ENCODE peak calls at places on chromosomes 11 and 22, in ten cellular contexts. L, P, M, X, T, N, V, H, J and C are unnamed samples.

GRCh38 chr11:16879690-16880089 is 134.5 kb downstream of the PLEKHA7 start:
- DNase-seq in J (no peak), T (no peak), P (no peak), X (no peak), V (no peak), N (no peak), M (no peak), L (no peak), H (peak), C (no peak)

GRCh38 chr22:45102896-45103420 is 60.8 kb upstream of the NUP50 start:
- DNase-seq in N (no peak), J (no peak), H (no peak), T (no peak), L (no peak), V (no peak), P (no peak), M (no peak), X (no peak), C (no peak)

GRCh38 chr11:27876209-27876775 is 176.0 kb upstream of the BDNF start:
- DNase-seq in L (no peak), M (no peak), H (no peak), P (no peak), T (no peak), V (no peak), J (no peak), X (no peak), N (no peak), C (no peak)

GRCh38 chr11:119339581-119340334 is 925 bp downstream of the C1QTNF5 start:
- DNase-seq in M (peak), P (peak), V (peak), L (no peak), N (no peak), J (no peak), H (peak), X (peak), T (peak), C (peak)

GRCh38 chr22:25661067-25661466 is 80.9 kb upstream of the MYO18B start:
- DNase-seq in J (no peak), V (no peak), X (no peak), L (no peak), P (no peak), M (no peak), N (no peak), H (peak), T (peak), C (no peak)

GRCh38 chr11:35040221-35040942 is 98.6 kb upstream of the CD44 start:
- DNase-seq in J (no peak), V (no peak), P (no peak), X (peak), T (peak), N (peak), H (peak), L (no peak), M (peak), C (no peak)

GRCh38 chr11:10322401-10322800 is 17.5 kb downstream of the ADM start:
- DNase-seq in P (no peak), J (peak), H (no peak), N (no peak), M (no peak), L (no peak), V (no peak), T (peak), X (no peak), C (no peak)

GRCh38 chr11:10856689-10857603 is 907 bp downstream of the ZBED5 start:
- DNase-seq in V (no peak), H (no peak), P (peak), N (no peak), T (peak), X (no peak), J (no peak), M (peak), L (no peak), C (no peak)

GRCh38 chr11:69609351-69609750 is 31.6 kb upstream of the CCND1 start:
- DNase-seq in N (no peak), H (peak), X (no peak), T (no peak), V (no peak), J (peak), M (no peak), L (no peak), P (peak), C (no peak)

GRCh38 chr11:95108159-95108611 is 18.5 kb downstream of the ENDOD1 start:
- DNase-seq in M (no peak), N (no peak), T (peak), X (no peak), H (peak), L (no peak), P (peak), V (no peak), J (no peak), C (no peak)

GRCh38 chr11:87114093-87114492 is 76.4 kb downstream of the TMEM135 start:
- DNase-seq in H (no peak), V (no peak), P (no peak), T (peak), L (no peak), X (no peak), N (no peak), J (no peak), M (no peak), C (no peak)

GRCh38 chr11:70872950-70873735 is 379.2 kb downstream of the SHANK2 start:
- DNase-seq in T (no peak), X (no peak), L (no peak), N (no peak), J (no peak), M (no peak), V (no peak), H (no peak), P (peak), C (no peak)

GRCh38 chr11:45885274-45885920 is at the start of gene MAPK8IP1:
- DNase-seq in P (peak), H (peak), L (no peak), V (peak), X (no peak), T (peak), N (no peak), M (peak), J (no peak), C (no peak)

GRCh38 chr11:44590769-44591168 is 25.3 kb downstream of the CD82 start:
- DNase-seq in N (no peak), H (no peak), X (no peak), T (no peak), P (no peak), L (no peak), J (no peak), M (no peak), V (no peak), C (no peak)

GRCh38 chr11:2802389-2803185 is 83.0 kb downstream of the CDKN1C start:
- DNase-seq in J (peak), L (no peak), M (peak), N (no peak), V (peak), P (peak), H (no peak), T (no peak), X (no peak), C (peak)

GRCh38 chr22:22171357-22172218 is 73.0 kb upstream of the VPREB1 start:
- DNase-seq in H (peak), T (peak), V (no peak), M (no peak), P (peak), X (peak), J (no peak), N (no peak), L (no peak), C (no peak)
- TF ChIP-seq CTCF in H (peak), T (peak), V (peak), M (no peak), P (peak), X (no peak), J (no peak), N (peak), L (peak), C (peak)

GRCh38 chr22:38948181-38948940 is 9.0 kb upstream of the APOBEC3A start:
- DNase-seq in T (no peak), H (no peak), N (no peak), L (no peak), V (peak), J (no peak), X (no peak), M (no peak), P (peak), C (no peak)

GRCh38 chr22:38952382-38952993 is 4.9 kb upstream of the APOBEC3A start:
- DNase-seq in J (no peak), P (no peak), V (no peak), L (no peak), H (no peak), N (no peak), M (no peak), X (no peak), T (no peak), C (no peak)

GRCh38 chr22:38949889-38950405 is 7.5 kb upstream of the APOBEC3A start:
- DNase-seq in N (no peak), J (no peak), V (no peak), X (no peak), H (no peak), M (no peak), P (peak), T (no peak), L (no peak), C (no peak)

GRCh38 chr22:38951734-38952133 is 5.7 kb upstream of the APOBEC3A start:
- DNase-seq in T (no peak), V (peak), X (no peak), P (no peak), L (no peak), J (no peak), N (no peak), M (no peak), H (no peak), C (no peak)

DNA sequence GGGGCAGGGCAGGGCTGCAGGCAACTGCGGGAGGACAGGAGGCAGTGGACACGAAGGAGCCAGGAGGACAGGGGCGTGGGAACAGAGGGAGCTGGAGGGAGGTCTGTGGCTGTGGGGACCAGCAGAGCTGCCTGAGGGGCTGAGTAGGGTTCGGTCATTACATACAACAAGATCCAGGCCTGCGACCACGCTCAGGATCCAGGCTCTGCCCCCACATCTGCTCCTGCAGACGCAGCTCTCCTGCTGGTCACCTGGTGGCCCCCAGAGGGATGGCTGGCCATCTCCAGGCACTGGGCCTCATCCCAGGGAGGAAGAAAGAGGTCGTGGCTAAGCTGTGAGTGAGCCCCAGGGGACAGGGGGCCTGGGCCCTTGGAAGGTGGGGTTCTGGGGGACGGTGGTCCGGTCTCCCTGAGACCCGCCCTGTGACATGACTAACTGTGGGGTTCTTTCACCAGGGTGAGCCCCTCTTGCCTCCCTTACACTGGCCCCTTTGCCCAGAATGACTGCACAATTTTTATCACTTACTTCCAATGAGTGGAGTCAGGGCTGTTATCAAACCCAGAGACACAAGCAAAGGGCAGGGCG is 6.8 kb upstream of the APOBEC3A start:
- DNase-seq in L (no peak), N (no peak), H (no peak), T (no peak), P (no peak), V (peak), X (no peak), J (no peak), M (no peak), C (no peak)
- TF ChIP-seq CTCF in L (no peak), N (no peak), H (no peak), T (no peak), P (peak), V (no peak), X (no peak), J (no peak), M (no peak), C (no peak)

GRCh38 chr11:8913961-8914660 is 3.1 kb downstream of the AKIP1 start:
- DNase-seq in T (peak), N (no peak), X (peak), V (no peak), P (peak), J (no peak), H (peak), M (peak), L (no peak), C (no peak)
- TF ChIP-seq CTCF in T (peak), N (peak), X (peak), V (peak), P (peak), J (no peak), H (peak), M (peak), L (peak), C (peak)

GRCh38 chr11:113249491-113249763 is 65.0 kb upstream of the TTC12 start:
- DNase-seq in T (peak), L (no peak), M (no peak), V (no peak), J (peak), P (peak), H (peak), N (no peak), X (no peak), C (no peak)
- TF ChIP-seq CTCF in T (peak), L (peak), M (no peak), V (no peak), J (no peak), P (peak), H (peak), N (peak), X (peak), C (peak)

GRCh38 chr22:49930128-49930527 is 11.7 kb downstream of the CRELD2 start:
- DNase-seq in T (no peak), N (no peak), J (no peak), V (no peak), P (no peak), H (no peak), M (peak), L (no peak), X (no peak), C (no peak)

GRCh38 chr22:49928571-49929552 is 10.4 kb downstream of the CRELD2 start:
- DNase-seq in M (no peak), V (no peak), J (no peak), X (no peak), N (no peak), T (no peak), L (no peak), P (no peak), H (no peak), C (no peak)

GRCh38 chr22:49929553-49929979 is 11.1 kb downstream of the CRELD2 start:
- DNase-seq in X (no peak), J (no peak), H (peak), V (peak), T (peak), P (peak), N (no peak), L (no peak), M (peak), C (no peak)

GRCh38 chr22:49931863-49932262 is 13.4 kb downstream of the CRELD2 start:
- DNase-seq in V (no peak), N (no peak), H (no peak), M (no peak), L (no peak), P (no peak), T (no peak), J (no peak), X (no peak), C (no peak)

GRCh38 chr22:49930596-49931412 is 12.4 kb downstream of the CRELD2 start:
- DNase-seq in P (peak), X (peak), L (peak), M (peak), T (peak), H (peak), V (peak), J (no peak), N (no peak), C (no peak)
- TF ChIP-seq CTCF in P (peak), X (peak), L (peak), M (peak), T (peak), H (peak), V (peak), J (no peak), N (peak), C (peak)

GRCh38 chr11:129333873-129334272 is 41.8 kb upstream of the BARX2 start:
- DNase-seq in L (no peak), M (no peak), P (no peak), H (no peak), J (no peak), V (no peak), N (no peak), T (no peak), X (no peak), C (no peak)
- TF ChIP-seq CTCF in L (no peak), M (no peak), P (peak), H (no peak), J (no peak), V (no peak), N (no peak), T (no peak), X (no peak), C (no peak)

DNA sequence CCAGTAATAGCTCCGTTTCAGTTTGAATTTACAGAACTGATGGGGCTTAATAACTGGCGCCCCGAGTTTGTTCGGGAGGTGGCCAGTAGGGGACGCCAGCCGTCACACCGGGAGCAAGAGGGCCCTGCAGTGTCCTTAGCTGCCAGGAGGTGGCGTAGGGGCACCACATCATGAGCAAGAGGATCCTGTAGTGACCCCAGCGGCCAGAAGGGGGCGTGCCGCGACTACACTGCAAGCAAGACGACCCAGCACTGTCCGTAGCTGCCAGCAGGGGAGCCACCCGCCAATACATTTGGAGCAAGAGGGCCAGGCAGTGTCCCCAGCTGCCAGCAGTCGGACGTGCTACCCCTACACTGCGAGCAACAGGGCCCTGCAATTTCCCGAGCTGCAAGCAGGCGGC is 663.7 kb upstream of the B3GAT1 start:
- DNase-seq in X (no peak), V (peak), L (no peak), T (peak), N (no peak), M (peak), J (peak), P (peak), H (peak), C (peak)
- TF ChIP-seq CTCF in X (peak), V (peak), L (peak), T (peak), N (peak), M (peak), J (no peak), P (peak), H (peak), C (peak)

GRCh38 chr11:12050911-12051667 is 42.7 kb upstream of the DKK3 start:
- DNase-seq in M (peak), T (no peak), P (no peak), J (peak), N (no peak), X (no peak), H (no peak), V (no peak), L (no peak), C (peak)

GRCh38 chr11:12056112-12056511 is 47.7 kb upstream of the DKK3 start:
- DNase-seq in L (no peak), J (no peak), V (no peak), T (no peak), X (no peak), N (no peak), M (no peak), P (no peak), H (no peak), C (no peak)

GRCh38 chr11:12050470-12050891 is 42.1 kb upstream of the DKK3 start:
- DNase-seq in N (no peak), V (no peak), H (no peak), J (peak), X (no peak), T (no peak), L (no peak), P (no peak), M (peak), C (no peak)

GRCh38 chr11:12053606-12054361 is 45.4 kb upstream of the DKK3 start:
- DNase-seq in V (no peak), N (no peak), X (peak), L (no peak), M (no peak), H (peak), J (peak), T (peak), P (no peak), C (peak)

GRCh38 chr11:12052676-12053605 is 44.5 kb upstream of the DKK3 start:
- DNase-seq in V (no peak), N (no peak), H (peak), X (no peak), M (no peak), J (peak), T (no peak), L (no peak), P (peak), C (peak)
- TF ChIP-seq CTCF in V (peak), N (no peak), H (peak), X (no peak), M (no peak), J (no peak), T (peak), L (peak), P (peak), C (peak)